ENCODE peak calls at places on chromosomes 5 and 9, in seven cellular contexts. L, F, I, K, E, Z and O are unnamed samples.

GRCh38 chr5:43041669-43042175 is 1.6 kb upstream of the ANXA2R start:
- DNase-seq in L (no peak), F (no peak), I (no peak), K (no peak), E (no peak), Z (peak), O (peak)

GRCh38 chr9:84670106-84670800 is 724 bp downstream of the NTRK2 start:
- DNase-seq in L (no peak), F (no peak), I (peak), K (peak), E (no peak), Z (no peak), O (peak)

GRCh38 chr9:36818965-36819870 is 214.8 kb downstream of the PAX5 start:
- DNase-seq in L (no peak), F (no peak), I (peak), K (peak), E (no peak), Z (no peak), O (no peak)

GRCh38 chr5:73446631-73447233 is 1.8 kb downstream of the FOXD1 start:
- DNase-seq in L (no peak), F (no peak), I (no peak), K (no peak), E (peak), Z (no peak), O (peak)

GRCh38 chr5:133895979-133896378 is 72.4 kb downstream of the C5orf15 start:
- DNase-seq in L (no peak), F (no peak), I (no peak), K (no peak), E (no peak), Z (no peak), O (no peak)

GRCh38 chr5:67900515-67900914 is 315.0 kb upstream of the PIK3R1 start:
- DNase-seq in L (no peak), F (no peak), I (peak), K (no peak), E (no peak), Z (no peak), O (no peak)

GRCh38 chr9:1879501-1879900 is 135.6 kb upstream of the SMARCA2 start:
- DNase-seq in L (no peak), F (no peak), I (no peak), K (no peak), E (no peak), Z (no peak), O (no peak)

GRCh38 chr5:160556886-160557285 is 135.2 kb downstream of the PTTG1 start:
- DNase-seq in L (no peak), F (no peak), I (no peak), K (no peak), E (peak), Z (no peak), O (no peak)

GRCh38 chr9:128861501-128861900 is 20.2 kb downstream of the KYAT1 start:
- DNase-seq in L (no peak), F (no peak), I (no peak), K (no peak), E (no peak), Z (no peak), O (no peak)

GRCh38 chr5:10166392-10166791 is 83.3 kb downstream of the ATPSCKMT start:
- DNase-seq in L (no peak), F (no peak), I (no peak), K (no peak), E (no peak), Z (no peak), O (no peak)

GRCh38 chr5:66080664-66081063 is 63.4 kb upstream of the SREK1 start:
- DNase-seq in L (no peak), F (no peak), I (no peak), K (no peak), E (no peak), Z (no peak), O (no peak)

GRCh38 chr9:3758816-3759576 is 233.2 kb upstream of the RFX3 start:
- DNase-seq in L (no peak), F (no peak), I (no peak), K (no peak), E (no peak), Z (no peak), O (no peak)

GRCh38 chr5:31866166-31866565 is 227.2 kb downstream of the PDZD2 start:
- DNase-seq in L (no peak), F (no peak), I (no peak), K (no peak), E (no peak), Z (no peak), O (no peak)

GRCh38 chr9:128558431-128559310 is 6.3 kb downstream of the SPTAN1 start:
- DNase-seq in L (peak), F (no peak), I (peak), K (peak), E (no peak), Z (peak), O (no peak)

GRCh38 chr5:150904479-150905311 is at the start of gene ZNF300:
- DNase-seq in L (peak), F (peak), I (peak), K (peak), E (peak), Z (peak), O (peak)

GRCh38 chr9:137984005-137984404 is 106.4 kb downstream of the CACNA1B start:
- DNase-seq in L (no peak), F (no peak), I (no peak), K (no peak), E (peak), Z (no peak), O (no peak)

GRCh38 chr5:73501406-73501805 is 3.2 kb downstream of the BTF3 start:
- DNase-seq in L (no peak), F (no peak), I (no peak), K (no peak), E (no peak), Z (no peak), O (no peak)

GRCh38 chr5:172114875-172115422 is 73.1 kb downstream of the STK10 start:
- DNase-seq in L (no peak), F (no peak), I (no peak), K (no peak), E (no peak), Z (peak), O (no peak)

GRCh38 chr9:115930472-115930871 is 223.1 kb upstream of the PAPPA start:
- DNase-seq in L (no peak), F (no peak), I (no peak), K (no peak), E (no peak), Z (no peak), O (no peak)

GRCh38 chr9:131464354-131465000 is 38.2 kb upstream of the POMT1 start:
- DNase-seq in L (no peak), F (no peak), I (no peak), K (no peak), E (no peak), Z (no peak), O (no peak)

GRCh38 chr5:169099801-169100734 is 200.9 kb downstream of the SLIT3 start:
- DNase-seq in L (peak), F (no peak), I (no peak), K (peak), E (no peak), Z (no peak), O (no peak)

GRCh38 chr9:82152181-82152580 is 163.6 kb downstream of the SPATA31D1 start:
- DNase-seq in L (no peak), F (no peak), I (no peak), K (no peak), E (no peak), Z (no peak), O (no peak)

GRCh38 chr9:82148849-82149544 is 160.4 kb downstream of the SPATA31D1 start:
- DNase-seq in L (no peak), F (no peak), I (no peak), K (peak), E (no peak), Z (no peak), O (no peak)

GRCh38 chr9:82147798-82148440 is 159.3 kb downstream of the SPATA31D1 start:
- DNase-seq in L (no peak), F (no peak), I (no peak), K (no peak), E (no peak), Z (no peak), O (no peak)

GRCh38 chr9:82153032-82153431 is 164.5 kb downstream of the SPATA31D1 start:
- DNase-seq in L (no peak), F (no peak), I (no peak), K (no peak), E (no peak), Z (no peak), O (no peak)

DNA sequence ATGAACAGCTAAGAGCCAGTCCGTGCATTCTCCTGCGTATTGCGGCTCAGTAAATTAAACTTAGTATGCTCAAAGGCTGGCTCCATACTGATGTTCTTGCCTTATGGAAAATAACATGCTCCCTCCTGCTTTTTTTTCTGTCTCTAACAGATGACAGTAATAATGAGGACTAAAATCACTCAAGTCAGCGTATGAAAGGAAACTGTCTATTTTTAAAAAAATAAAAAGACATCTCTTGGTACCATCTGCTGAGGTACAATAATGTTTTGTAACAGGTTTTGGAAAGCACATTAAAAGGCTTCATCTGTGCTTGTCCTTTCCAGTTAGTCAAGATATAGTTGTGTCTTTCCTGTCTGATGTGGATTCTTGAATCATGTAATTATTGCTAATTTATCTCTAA is 161.1 kb downstream of the SPATA31D1 start:
- DNase-seq in L (no peak), F (no peak), I (no peak), K (no peak), E (no peak), Z (no peak), O (no peak)
- TF ChIP-seq EP300 in L (no peak), F (no peak), I (no peak), K (no peak), E (no peak), Z (no peak), O (no peak)

GRCh38 chr9:91195372-91196012 is 166.2 kb downstream of the AUH start:
- DNase-seq in L (no peak), F (no peak), I (no peak), K (no peak), E (peak), Z (no peak), O (no peak)

GRCh38 chr9:91193658-91194391 is 167.9 kb downstream of the AUH start:
- DNase-seq in L (peak), F (peak), I (peak), K (peak), E (peak), Z (peak), O (peak)

GRCh38 chr9:91191443-91192378 is 170.0 kb downstream of the AUH start:
- DNase-seq in L (no peak), F (no peak), I (no peak), K (no peak), E (peak), Z (no peak), O (no peak)

GRCh38 chr9:91192379-91192775 is 169.3 kb downstream of the AUH start:
- DNase-seq in L (no peak), F (no peak), I (peak), K (no peak), E (peak), Z (no peak), O (no peak)

DNA sequence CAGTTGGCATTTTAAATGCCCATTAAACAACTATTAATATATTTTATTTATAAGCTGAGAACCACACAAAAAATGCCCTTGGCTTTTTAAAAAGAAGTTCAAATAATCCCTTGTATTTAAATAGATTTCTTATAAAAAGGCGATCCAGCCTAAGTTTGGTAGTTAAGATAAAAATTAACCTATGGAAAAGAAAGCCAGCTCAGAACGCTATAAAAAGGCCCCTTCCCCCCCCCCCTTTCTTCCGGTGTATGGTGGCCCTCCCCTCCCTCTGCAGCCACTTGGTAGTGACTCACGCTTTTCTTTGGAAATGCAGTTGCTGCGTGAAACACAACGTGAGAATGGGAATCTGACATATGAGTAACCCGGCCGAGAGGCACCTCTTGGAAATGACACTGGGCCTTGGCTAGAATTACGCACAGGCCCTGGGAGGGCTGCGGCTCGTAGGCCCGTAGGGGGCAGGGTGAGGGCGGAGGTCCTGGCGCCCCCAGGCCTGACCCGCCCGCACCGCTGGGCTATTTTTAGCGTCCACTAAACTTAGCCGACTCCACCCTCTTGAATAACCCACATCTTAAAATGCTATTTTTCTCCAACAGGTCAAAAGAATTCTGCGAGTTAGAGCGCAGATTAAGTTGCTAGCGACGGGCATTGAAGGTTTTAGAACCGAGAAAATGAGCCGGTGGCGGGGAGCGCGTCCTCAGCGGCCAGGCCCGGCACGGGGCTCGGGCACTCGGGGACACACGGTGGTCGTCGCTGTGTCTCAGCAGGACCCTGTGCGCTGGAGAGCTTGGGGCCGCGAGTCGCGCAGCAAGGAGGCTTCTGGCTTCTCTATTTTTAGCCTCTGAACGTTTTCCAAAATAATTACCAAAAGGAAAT is 168.7 kb downstream of the AUH start:
- DNase-seq in L (peak), F (peak), I (peak), K (peak), E (peak), Z (peak), O (peak)
- TF ChIP-seq EP300 in L (peak), F (peak), I (peak), K (peak), E (peak), Z (peak), O (peak)

DNA sequence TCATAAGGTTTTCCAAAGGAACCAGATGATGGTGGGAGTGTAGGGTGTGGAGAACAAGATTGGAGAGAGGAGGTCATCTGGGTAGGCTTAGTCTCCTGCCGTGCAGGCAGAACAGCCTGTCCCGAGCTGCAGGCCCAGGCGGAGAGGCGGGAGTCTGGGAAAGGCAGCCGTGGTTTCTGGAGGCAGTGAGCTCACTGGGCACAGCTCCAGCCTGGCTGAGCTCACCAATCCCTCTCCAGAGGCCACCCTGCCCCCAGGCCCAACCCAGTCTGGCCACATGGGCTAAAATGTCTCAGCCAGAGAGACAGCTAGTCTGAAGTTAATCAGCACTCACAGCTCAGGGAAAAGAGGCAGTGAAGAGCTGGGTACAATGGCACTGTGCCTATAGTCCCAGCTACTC is 12.3 kb downstream of the P4HA2 start:
- DNase-seq in L (peak), F (peak), I (peak), K (peak), E (peak), Z (peak), O (peak)
- TF ChIP-seq EP300 in L (peak), F (no peak), I (no peak), K (no peak), E (peak), Z (peak), O (no peak)

GRCh38 chr5:102582706-102583105 is 83.9 kb upstream of the SLCO6A1 start:
- DNase-seq in L (no peak), F (no peak), I (no peak), K (no peak), E (no peak), Z (no peak), O (no peak)

GRCh38 chr5:102581011-102581410 is 82.2 kb upstream of the SLCO6A1 start:
- DNase-seq in L (no peak), F (no peak), I (no peak), K (no peak), E (no peak), Z (no peak), O (no peak)

GRCh38 chr5:102579379-102579778 is 80.6 kb upstream of the SLCO6A1 start:
- DNase-seq in L (no peak), F (no peak), I (no peak), K (no peak), E (no peak), Z (no peak), O (no peak)

GRCh38 chr5:102583663-102584062 is 84.9 kb upstream of the SLCO6A1 start:
- DNase-seq in L (no peak), F (peak), I (no peak), K (peak), E (no peak), Z (no peak), O (no peak)

DNA sequence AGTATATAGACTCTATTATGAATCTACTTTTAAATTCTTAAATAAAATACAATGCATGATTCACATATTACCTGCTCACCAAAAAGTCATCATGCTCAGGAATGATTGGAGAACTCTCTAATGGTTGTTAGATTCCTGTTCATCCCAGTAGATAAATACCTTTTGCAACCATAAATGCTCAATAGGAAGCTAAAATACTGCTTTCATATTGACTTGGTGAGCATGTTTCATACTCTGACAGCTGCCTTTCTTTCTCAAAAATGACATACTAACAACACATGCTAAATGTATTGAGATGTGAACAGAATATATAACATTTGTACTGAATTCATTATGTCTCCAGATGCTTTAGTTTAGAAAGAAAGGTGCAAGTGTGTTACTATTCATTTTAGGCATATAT is 79.6 kb upstream of the SLCO6A1 start:
- DNase-seq in L (no peak), F (no peak), I (no peak), K (no peak), E (no peak), Z (no peak), O (no peak)
- TF ChIP-seq EP300 in L (no peak), F (no peak), I (no peak), K (no peak), E (no peak), Z (no peak), O (no peak)

DNA sequence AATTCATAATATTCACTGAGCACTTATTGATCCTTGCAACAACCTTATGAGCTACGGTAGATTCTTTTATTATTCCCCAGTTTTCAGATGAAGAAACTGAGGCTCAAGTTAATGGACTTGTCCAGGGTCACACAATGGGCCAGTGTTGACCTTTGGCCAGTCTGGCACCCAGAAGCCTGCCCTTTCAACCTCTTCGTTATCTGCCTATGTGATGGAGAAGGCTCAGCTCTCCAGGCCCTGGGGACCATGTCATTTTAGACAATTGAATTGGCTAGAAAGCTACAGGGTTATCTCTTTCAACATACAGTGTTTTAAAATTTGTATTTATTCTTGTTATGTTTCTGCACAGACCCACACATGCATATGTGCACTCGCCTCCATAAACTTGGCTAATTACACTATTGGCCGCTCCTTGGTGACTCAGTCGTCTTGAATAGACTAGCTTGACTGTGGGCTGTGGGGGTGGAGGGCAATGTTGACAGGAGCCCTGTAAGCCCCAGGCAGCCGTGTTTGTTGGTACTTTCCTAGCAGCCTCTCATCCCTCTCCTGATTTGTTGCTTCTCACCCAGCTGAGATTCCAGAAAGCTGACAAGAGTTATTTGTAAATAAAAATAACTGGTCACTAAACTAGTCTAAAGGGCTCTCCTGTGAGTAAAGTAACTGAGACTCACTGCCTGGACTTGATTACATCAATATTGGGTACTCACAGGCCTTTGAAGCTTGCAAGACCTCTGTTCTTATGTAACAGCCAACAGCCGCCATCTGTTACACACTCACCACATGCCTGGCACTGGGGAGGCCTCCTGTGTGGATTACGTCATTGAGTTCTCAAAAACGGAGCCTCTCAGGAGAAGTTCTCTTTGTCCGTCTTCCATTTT is 8.5 kb upstream of the ANGPTL2 start:
- DNase-seq in L (peak), F (no peak), I (peak), K (peak), E (no peak), Z (peak), O (peak)
- TF ChIP-seq EP300 in L (no peak), F (no peak), I (no peak), K (no peak), E (no peak), Z (no peak), O (peak)

GRCh38 chr9:88303785-88304495 is 84.3 kb upstream of the SPIN1 start:
- DNase-seq in L (no peak), F (no peak), I (no peak), K (no peak), E (no peak), Z (no peak), O (no peak)

GRCh38 chr9:88302579-88303324 is 85.5 kb upstream of the SPIN1 start:
- DNase-seq in L (no peak), F (no peak), I (no peak), K (peak), E (no peak), Z (no peak), O (no peak)

GRCh38 chr9:88300556-88300955 is 87.7 kb upstream of the SPIN1 start:
- DNase-seq in L (no peak), F (no peak), I (no peak), K (no peak), E (no peak), Z (no peak), O (no peak)
- TF ChIP-seq EP300 in L (no peak), F (no peak), I (no peak), K (no peak), E (no peak), Z (no peak), O (no peak)

DNA sequence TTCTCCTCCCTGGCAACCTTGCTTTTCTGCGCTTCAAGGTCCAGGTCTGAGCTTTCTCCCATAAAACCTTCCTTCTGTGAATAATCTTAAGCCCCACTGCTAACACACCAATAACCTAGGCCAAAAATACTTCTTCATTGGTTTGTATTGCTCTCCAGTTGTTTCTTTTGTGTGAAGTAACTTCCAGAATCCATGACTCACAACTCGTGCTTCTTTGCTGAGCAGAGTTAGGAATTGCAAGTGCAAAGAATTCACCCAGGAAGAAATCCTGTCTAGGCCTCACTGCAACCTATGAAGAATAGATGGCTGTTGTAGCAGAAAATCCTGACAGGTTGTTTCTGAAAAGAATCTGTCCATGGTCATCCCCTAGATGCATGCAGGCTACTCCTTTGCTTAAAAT is 295.7 kb downstream of the MED10 start:
- DNase-seq in L (no peak), F (no peak), I (no peak), K (no peak), E (no peak), Z (no peak), O (no peak)
- TF ChIP-seq EP300 in L (no peak), F (no peak), I (no peak), K (no peak), E (no peak), Z (no peak), O (no peak)